ENCODE peak calls at places on chromosome 12, in five cellular contexts. O is GM23248, Q is astrocyte, Y is neuronal stem cell, T is neural progenitor cell. X is an unnamed sample.

GRCh38 chr12:11944321-11944720 is 126.4 kb upstream of the BCL2L14 start:
- DNase-seq in O (no peak), Q (peak; percentile 30), Y (no peak), T (no peak), X (no peak)

GRCh38 chr12:101826766-101827368 is 3.9 kb downstream of the GNPTAB start:
- DNase-seq in O (no peak), Q (no peak), Y (no peak), T (no peak), X (no peak)

GRCh38 chr12:72365151-72365550 is 93.0 kb downstream of the TRHDE start:
- DNase-seq in O (no peak), Q (peak; percentile 47), Y (no peak), T (no peak), X (peak; percentile 11)

GRCh38 chr12:78359530-78359929 is 505.0 kb upstream of the SYT1 start:
- DNase-seq in O (peak; percentile 78), Q (peak; percentile 44), Y (no peak), T (no peak), X (peak; percentile 19)

GRCh38 chr12:3977621-3978020 is 104.4 kb upstream of the PARP11 start:
- DNase-seq in O (no peak), Q (no peak), Y (no peak), T (no peak), X (no peak)

GRCh38 chr12:99852666-99853065 is 132.1 kb downstream of the ANKS1B start:
- DNase-seq in O (no peak), Q (no peak), Y (no peak), T (peak; percentile 3), X (peak; percentile 7)

GRCh38 chr12:104682790-104683279 is 226.1 kb downstream of the CHST11 start:
- DNase-seq in O (no peak), Q (no peak), Y (no peak), T (no peak), X (no peak)

GRCh38 chr12:6763380-6763779 is 2.8 kb upstream of the PTMS start:
- DNase-seq in O (no peak), Q (no peak), Y (no peak), T (no peak), X (no peak)

GRCh38 chr12:13135336-13136178 is 32.1 kb upstream of the GSG1 start:
- DNase-seq in O (peak; percentile 98), Q (peak; percentile 79), Y (no peak), T (no peak), X (peak; percentile 91)

GRCh38 chr12:13241833-13242232 is 45.3 kb downstream of the EMP1 start:
- DNase-seq in O (no peak), Q (no peak), Y (no peak), T (no peak), X (no peak)

GRCh38 chr12:32917094-32917611 is 20.6 kb upstream of the PKP2 start:
- DNase-seq in O (peak; percentile 9), Q (peak; percentile 67), Y (no peak), T (no peak), X (no peak)

GRCh38 chr12:130715996-130716917 is at the start of gene RIMBP2:
- DNase-seq in O (peak; percentile 39), Q (peak; percentile 34), Y (peak; percentile 68), T (peak; percentile 82), X (peak; percentile 41)

GRCh38 chr12:95231190-95231589 is 13.6 kb downstream of the VEZT start:
- DNase-seq in O (peak; percentile 34), Q (peak; percentile 54), Y (no peak), T (no peak), X (peak; percentile 22)

GRCh38 chr12:56449622-56449984 is 377 bp upstream of the TIMELESS start:
- DNase-seq in O (no peak), Q (no peak), Y (no peak), T (no peak), X (no peak)
- H3K9ac ChIP-seq in O (peak overlapping the region; percentile 80), Q (peak overlapping the region; percentile 89), Y (no peak overlapping the region), T (no peak overlapping the region), X (peak overlapping the region; percentile 86)

GRCh38 chr12:56520025-56520810 is 1.4 kb upstream of the RBMS2 start:
- DNase-seq in O (peak; percentile 69), Q (no peak), Y (no peak), T (no peak), X (peak; percentile 50)

GRCh38 chr12:56518570-56518969 is 3.0 kb upstream of the RBMS2 start:
- DNase-seq in O (peak; percentile 77), Q (peak; percentile 44), Y (no peak), T (no peak), X (peak; percentile 63)

GRCh38 chr12:56521209-56521589 is 421 bp upstream of the RBMS2 start:
- DNase-seq in O (peak; percentile 45), Q (no peak), Y (no peak), T (no peak), X (no peak)

GRCh38 chr12:56522486-56523193 is 1.0 kb downstream of the RBMS2 start:
- DNase-seq in O (peak; percentile 59), Q (peak; percentile 60), Y (peak; percentile 6), T (peak; percentile 30), X (peak; percentile 49)

DNA sequence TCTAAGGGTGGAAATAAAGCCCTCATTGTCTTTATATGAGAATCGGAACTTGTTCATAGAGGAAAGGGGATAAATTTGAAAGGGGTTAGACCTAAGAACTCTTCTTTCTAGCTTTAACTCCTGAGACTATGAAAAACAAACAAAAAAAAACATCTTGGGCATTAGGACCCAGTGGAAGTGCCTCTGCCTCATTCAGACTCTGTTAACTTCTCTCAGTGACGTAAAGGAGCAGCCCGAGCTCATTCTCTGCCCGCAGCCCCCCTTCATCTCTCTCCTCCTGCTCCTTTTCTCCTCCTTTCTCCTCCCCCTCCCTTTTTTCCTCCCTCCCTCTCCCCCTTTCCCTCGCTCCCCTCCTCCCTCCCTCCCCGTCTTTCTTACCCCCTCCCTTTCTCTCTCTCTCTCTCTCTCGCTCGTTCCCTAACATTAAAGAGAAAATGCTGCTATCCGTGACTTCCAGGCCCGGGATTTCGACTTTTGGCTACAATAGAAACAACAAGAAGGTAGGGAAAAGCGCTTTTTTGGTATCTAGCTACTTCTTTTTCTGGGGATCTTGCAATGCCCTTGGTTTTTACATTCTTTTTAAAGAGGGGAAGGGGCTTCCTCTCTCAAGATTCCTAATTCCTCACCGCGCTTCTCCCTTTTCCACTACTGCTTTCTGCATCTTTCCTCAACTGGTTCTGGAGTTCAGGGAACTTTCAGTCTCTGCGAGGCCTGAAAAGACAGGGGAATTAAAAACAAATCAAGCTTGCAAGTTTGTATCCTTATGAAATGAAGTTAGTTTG is at the start of gene RBMS2:
- DNase-seq in O (peak; percentile 96), Q (peak; percentile 91), Y (peak; percentile 77), T (peak; percentile 90), X (peak; percentile 97)
- H3K4me1 ChIP-seq in O (peaks cover 61% of the 10 kb centered on the region), Q (peaks cover 9% of the 10 kb centered on the region), Y (peaks cover 3% of the 10 kb centered on the region), T (peaks cover 4% of the 10 kb centered on the region), X (peaks cover 31% of the 10 kb centered on the region)

GRCh38 chr12:128521981-128522380 is 255.0 kb downstream of the TMEM132C start:
- DNase-seq in O (no peak), Q (no peak), Y (no peak), T (no peak), X (no peak)

GRCh38 chr12:128524439-128524838 is 257.5 kb downstream of the TMEM132C start:
- DNase-seq in O (no peak), Q (no peak), Y (no peak), T (no peak), X (no peak)
- H3K27me3 ChIP-seq in O (no peaks in the 10 kb centered on the region), Q (no peaks in the 10 kb centered on the region), Y (no peaks in the 10 kb centered on the region), T (no peaks in the 10 kb centered on the region), X (no peaks in the 10 kb centered on the region)

GRCh38 chr12:123036471-123037285 is 56.2 kb downstream of the ARL6IP4 start:
- DNase-seq in O (no peak), Q (no peak), Y (no peak), T (no peak), X (no peak)
- H3K9ac ChIP-seq in O (no peak overlapping the region), Q (no peak overlapping the region), Y (no peak overlapping the region), T (no peak overlapping the region), X (no peak overlapping the region)

GRCh38 chr12:124538194-124539082 is 29.0 kb downstream of the NCOR2 start:
- DNase-seq in O (no peak), Q (no peak), Y (no peak), T (no peak), X (no peak)

GRCh38 chr12:124542021-124542941 is 25.1 kb downstream of the NCOR2 start:
- DNase-seq in O (peak; percentile 55), Q (no peak), Y (no peak), T (no peak), X (no peak)

GRCh38 chr12:124537525-124538193 is 29.8 kb downstream of the NCOR2 start:
- DNase-seq in O (no peak), Q (no peak), Y (no peak), T (no peak), X (no peak)

GRCh38 chr12:124536613-124537012 is 30.8 kb downstream of the NCOR2 start:
- DNase-seq in O (peak; percentile 64), Q (peak; percentile 72), Y (no peak), T (no peak), X (peak; percentile 65)

GRCh38 chr12:124539084-124540041 is 28.0 kb downstream of the NCOR2 start:
- DNase-seq in O (peak; percentile 41), Q (no peak), Y (no peak), T (no peak), X (no peak)
- H3K4me1 ChIP-seq in O (peaks cover 35% of the 10 kb centered on the region), Q (peaks cover 52% of the 10 kb centered on the region), Y (peaks cover 35% of the 10 kb centered on the region), T (peaks cover 19% of the 10 kb centered on the region), X (peaks cover 40% of the 10 kb centered on the region)

GRCh38 chr12:113467154-113467513 is 4.5 kb downstream of the LHX5 start:
- DNase-seq in O (no peak), Q (no peak), Y (no peak), T (no peak), X (no peak)
- H3K27me3 ChIP-seq in O (peaks cover 93% of the 10 kb centered on the region), Q (peaks cover 94% of the 10 kb centered on the region), Y (peaks cover 8% of the 10 kb centered on the region), T (no peaks in the 10 kb centered on the region), X (peaks cover 81% of the 10 kb centered on the region)

GRCh38 chr12:14573118-14573517 is 5.4 kb upstream of the PLBD1 start:
- DNase-seq in O (no peak), Q (no peak), Y (no peak), T (no peak), X (no peak)

GRCh38 chr12:14575585-14575984 is 7.9 kb upstream of the PLBD1 start:
- DNase-seq in O (no peak), Q (no peak), Y (no peak), T (no peak), X (no peak)

GRCh38 chr12:14577344-14577743 is 9.7 kb upstream of the PLBD1 start:
- DNase-seq in O (peak; percentile 13), Q (peak; percentile 62), Y (no peak), T (no peak), X (no peak)

GRCh38 chr12:14578646-14579045 is 11.0 kb upstream of the PLBD1 start:
- DNase-seq in O (no peak), Q (no peak), Y (no peak), T (no peak), X (no peak)

GRCh38 chr12:14576896-14577295 is 9.2 kb upstream of the PLBD1 start:
- DNase-seq in O (no peak), Q (no peak), Y (no peak), T (no peak), X (no peak)
- H3K9ac ChIP-seq in O (no peak overlapping the region), Q (no peak overlapping the region), Y (no peak overlapping the region), T (no peak overlapping the region), X (no peak overlapping the region)

GRCh38 chr12:108630481-108631207 is 3.0 kb downstream of the SELPLG start:
- DNase-seq in O (peak; percentile 91), Q (peak; percentile 53), Y (no peak), T (no peak), X (peak; percentile 87)
- H3K4me1 ChIP-seq in O (peaks cover 36% of the 10 kb centered on the region), Q (peaks cover 36% of the 10 kb centered on the region), Y (peaks cover 25% of the 10 kb centered on the region), T (peaks cover 14% of the 10 kb centered on the region), X (peaks cover 55% of the 10 kb centered on the region)

DNA sequence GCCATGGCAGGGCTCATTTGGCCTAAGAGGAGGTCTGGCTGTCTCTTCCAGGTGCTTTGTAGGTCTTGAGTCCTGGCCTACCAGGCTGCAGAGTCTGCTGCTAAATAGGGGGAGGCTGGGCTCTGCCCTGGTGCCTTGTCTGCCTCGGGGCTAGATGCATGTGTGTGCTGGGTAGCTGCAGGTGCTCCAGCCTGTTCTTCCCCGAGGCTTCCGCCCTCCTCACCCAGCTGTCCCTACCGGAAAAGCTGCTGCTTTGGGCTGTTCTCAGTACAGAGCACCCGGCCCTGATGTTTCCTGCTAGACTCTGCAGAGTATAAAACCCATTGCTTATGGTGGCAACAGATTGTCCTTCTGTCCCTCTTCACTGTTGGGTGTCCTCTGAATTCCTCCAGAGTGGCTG is 37.7 kb downstream of the RAB35 start:
- DNase-seq in O (no peak), Q (no peak), Y (no peak), T (no peak), X (no peak)
- H3K27me3 ChIP-seq in O (peaks cover 11% of the 10 kb centered on the region), Q (peaks cover 4% of the 10 kb centered on the region), Y (no peaks in the 10 kb centered on the region), T (no peaks in the 10 kb centered on the region), X (peaks cover 34% of the 10 kb centered on the region)

X was measured in adipocyte.